ENCODE peak calls at places on chromosomes 7 and 10, in ten cellular contexts. One of them, this sample, is unnamed.

GRCh38 chr10:129706081-129706480 is 239.0 kb downstream of the MGMT start:
- DNase-seq in C1 segment of cervical spinal cord: no peak
- DNase-seq in naive thymus-derived CD8-positive, alpha-beta T cell: no peak
- DNase-seq in Calu3: no peak
- DNase-seq in foreskin keratinocyte: no peak
- DNase-seq in occipital lobe: no peak
- DNase-seq in activated T-helper 1 cell treated with anti-CD3 and anti-CD28 coated beads, Interleukin-2, amount 50 U/mL, for 16 hours: no peak
- DNase-seq in fibroblast of lung: no peak
- DNase-seq in activated naive CD8-positive, alpha-beta T cell treated with anti-CD3 and anti-CD28 coated beads, Interleukin-2, amount 50 U/mL, for 16 hours: no peak
- DNase-seq in cardiac fibroblast: no peak
- DNase-seq in this sample: peak

GRCh38 chr7:102291056-102291915 is 4.6 kb downstream of the SH2B2 start:
- DNase-seq in foreskin keratinocyte: no peak
- DNase-seq in Calu3: no peak
- DNase-seq in cardiac fibroblast: no peak
- DNase-seq in activated naive CD8-positive, alpha-beta T cell treated with anti-CD3 and anti-CD28 coated beads, Interleukin-2, amount 50 U/mL, for 16 hours: no peak
- DNase-seq in naive thymus-derived CD8-positive, alpha-beta T cell: peak
- DNase-seq in C1 segment of cervical spinal cord: no peak
- DNase-seq in occipital lobe: no peak
- DNase-seq in fibroblast of lung: no peak
- DNase-seq in activated T-helper 1 cell treated with anti-CD3 and anti-CD28 coated beads, Interleukin-2, amount 50 U/mL, for 16 hours: no peak
- DNase-seq in this sample: no peak

GRCh38 chr10:17685227-17685840 is 41.4 kb downstream of the STAM start:
- DNase-seq in C1 segment of cervical spinal cord: no peak
- DNase-seq in occipital lobe: no peak
- DNase-seq in activated naive CD8-positive, alpha-beta T cell treated with anti-CD3 and anti-CD28 coated beads, Interleukin-2, amount 50 U/mL, for 16 hours: no peak
- DNase-seq in cardiac fibroblast: no peak
- DNase-seq in activated T-helper 1 cell treated with anti-CD3 and anti-CD28 coated beads, Interleukin-2, amount 50 U/mL, for 16 hours: no peak
- DNase-seq in Calu3: no peak
- DNase-seq in fibroblast of lung: no peak
- DNase-seq in naive thymus-derived CD8-positive, alpha-beta T cell: no peak
- DNase-seq in foreskin keratinocyte: no peak
- DNase-seq in this sample: no peak

GRCh38 chr7:45342236-45342635 is 184.6 kb downstream of the RAMP3 start:
- DNase-seq in Calu3: no peak
- DNase-seq in C1 segment of cervical spinal cord: no peak
- DNase-seq in naive thymus-derived CD8-positive, alpha-beta T cell: no peak
- DNase-seq in activated naive CD8-positive, alpha-beta T cell treated with anti-CD3 and anti-CD28 coated beads, Interleukin-2, amount 50 U/mL, for 16 hours: no peak
- DNase-seq in activated T-helper 1 cell treated with anti-CD3 and anti-CD28 coated beads, Interleukin-2, amount 50 U/mL, for 16 hours: no peak
- DNase-seq in foreskin keratinocyte: no peak
- DNase-seq in occipital lobe: no peak
- DNase-seq in fibroblast of lung: no peak
- DNase-seq in cardiac fibroblast: no peak
- DNase-seq in this sample: no peak

GRCh38 chr7:131843862-131844261 is 287.4 kb upstream of the PODXL start:
- DNase-seq in naive thymus-derived CD8-positive, alpha-beta T cell: no peak
- DNase-seq in activated naive CD8-positive, alpha-beta T cell treated with anti-CD3 and anti-CD28 coated beads, Interleukin-2, amount 50 U/mL, for 16 hours: no peak
- DNase-seq in fibroblast of lung: peak
- DNase-seq in activated T-helper 1 cell treated with anti-CD3 and anti-CD28 coated beads, Interleukin-2, amount 50 U/mL, for 16 hours: no peak
- DNase-seq in occipital lobe: no peak
- DNase-seq in cardiac fibroblast: peak
- DNase-seq in C1 segment of cervical spinal cord: no peak
- DNase-seq in foreskin keratinocyte: no peak
- DNase-seq in Calu3: peak
- DNase-seq in this sample: no peak

GRCh38 chr10:130723704-130724103 is 587.5 kb downstream of the GLRX3 start:
- DNase-seq in C1 segment of cervical spinal cord: no peak
- DNase-seq in occipital lobe: no peak
- DNase-seq in activated T-helper 1 cell treated with anti-CD3 and anti-CD28 coated beads, Interleukin-2, amount 50 U/mL, for 16 hours: no peak
- DNase-seq in Calu3: no peak
- DNase-seq in cardiac fibroblast: no peak
- DNase-seq in foreskin keratinocyte: no peak
- DNase-seq in activated naive CD8-positive, alpha-beta T cell treated with anti-CD3 and anti-CD28 coated beads, Interleukin-2, amount 50 U/mL, for 16 hours: no peak
- DNase-seq in naive thymus-derived CD8-positive, alpha-beta T cell: no peak
- DNase-seq in fibroblast of lung: no peak
- DNase-seq in this sample: no peak

GRCh38 chr10:104349623-104350142 is 4.0 kb upstream of the CFAP58 start:
- DNase-seq in fibroblast of lung: peak
- DNase-seq in occipital lobe: no peak
- DNase-seq in activated T-helper 1 cell treated with anti-CD3 and anti-CD28 coated beads, Interleukin-2, amount 50 U/mL, for 16 hours: no peak
- DNase-seq in activated naive CD8-positive, alpha-beta T cell treated with anti-CD3 and anti-CD28 coated beads, Interleukin-2, amount 50 U/mL, for 16 hours: no peak
- DNase-seq in cardiac fibroblast: peak
- DNase-seq in C1 segment of cervical spinal cord: no peak
- DNase-seq in naive thymus-derived CD8-positive, alpha-beta T cell: no peak
- DNase-seq in Calu3: peak
- DNase-seq in foreskin keratinocyte: peak
- DNase-seq in this sample: no peak

GRCh38 chr7:86202833-86203232 is 440.9 kb upstream of the GRM3 start:
- DNase-seq in Calu3: no peak
- DNase-seq in foreskin keratinocyte: no peak
- DNase-seq in activated naive CD8-positive, alpha-beta T cell treated with anti-CD3 and anti-CD28 coated beads, Interleukin-2, amount 50 U/mL, for 16 hours: no peak
- DNase-seq in naive thymus-derived CD8-positive, alpha-beta T cell: no peak
- DNase-seq in occipital lobe: no peak
- DNase-seq in fibroblast of lung: no peak
- DNase-seq in cardiac fibroblast: no peak
- DNase-seq in C1 segment of cervical spinal cord: no peak
- DNase-seq in activated T-helper 1 cell treated with anti-CD3 and anti-CD28 coated beads, Interleukin-2, amount 50 U/mL, for 16 hours: no peak
- DNase-seq in this sample: no peak

GRCh38 chr10:22368402-22368801 is 23.1 kb downstream of the SPAG6 start:
- DNase-seq in fibroblast of lung: no peak
- DNase-seq in occipital lobe: no peak
- DNase-seq in activated naive CD8-positive, alpha-beta T cell treated with anti-CD3 and anti-CD28 coated beads, Interleukin-2, amount 50 U/mL, for 16 hours: no peak
- DNase-seq in Calu3: no peak
- DNase-seq in cardiac fibroblast: no peak
- DNase-seq in foreskin keratinocyte: no peak
- DNase-seq in naive thymus-derived CD8-positive, alpha-beta T cell: no peak
- DNase-seq in C1 segment of cervical spinal cord: no peak
- DNase-seq in activated T-helper 1 cell treated with anti-CD3 and anti-CD28 coated beads, Interleukin-2, amount 50 U/mL, for 16 hours: no peak
- DNase-seq in this sample: no peak

GRCh38 chr10:112137381-112137987 is 46.1 kb downstream of the GPAM start:
- DNase-seq in occipital lobe: peak
- DNase-seq in cardiac fibroblast: peak
- DNase-seq in naive thymus-derived CD8-positive, alpha-beta T cell: peak
- DNase-seq in foreskin keratinocyte: peak
- DNase-seq in activated T-helper 1 cell treated with anti-CD3 and anti-CD28 coated beads, Interleukin-2, amount 50 U/mL, for 16 hours: peak
- DNase-seq in Calu3: peak
- DNase-seq in activated naive CD8-positive, alpha-beta T cell treated with anti-CD3 and anti-CD28 coated beads, Interleukin-2, amount 50 U/mL, for 16 hours: peak
- DNase-seq in C1 segment of cervical spinal cord: peak
- DNase-seq in fibroblast of lung: peak
- DNase-seq in this sample: peak

GRCh38 chr7:158495780-158496179 is 91.8 kb downstream of the PTPRN2 start:
- DNase-seq in Calu3: peak
- DNase-seq in C1 segment of cervical spinal cord: no peak
- DNase-seq in activated naive CD8-positive, alpha-beta T cell treated with anti-CD3 and anti-CD28 coated beads, Interleukin-2, amount 50 U/mL, for 16 hours: no peak
- DNase-seq in foreskin keratinocyte: no peak
- DNase-seq in fibroblast of lung: no peak
- DNase-seq in occipital lobe: no peak
- DNase-seq in activated T-helper 1 cell treated with anti-CD3 and anti-CD28 coated beads, Interleukin-2, amount 50 U/mL, for 16 hours: no peak
- DNase-seq in cardiac fibroblast: peak
- DNase-seq in naive thymus-derived CD8-positive, alpha-beta T cell: no peak
- DNase-seq in this sample: no peak

GRCh38 chr7:7585241-7585928 is 18.7 kb downstream of the MIOS start:
- DNase-seq in activated T-helper 1 cell treated with anti-CD3 and anti-CD28 coated beads, Interleukin-2, amount 50 U/mL, for 16 hours: no peak
- DNase-seq in C1 segment of cervical spinal cord: no peak
- DNase-seq in occipital lobe: no peak
- DNase-seq in activated naive CD8-positive, alpha-beta T cell treated with anti-CD3 and anti-CD28 coated beads, Interleukin-2, amount 50 U/mL, for 16 hours: no peak
- DNase-seq in cardiac fibroblast: no peak
- DNase-seq in fibroblast of lung: no peak
- DNase-seq in foreskin keratinocyte: no peak
- DNase-seq in Calu3: no peak
- DNase-seq in naive thymus-derived CD8-positive, alpha-beta T cell: no peak
- DNase-seq in this sample: no peak

GRCh38 chr7:101953248-101953819 is 135.9 kb downstream of the CUX1 start:
- DNase-seq in cardiac fibroblast: peak
- DNase-seq in activated naive CD8-positive, alpha-beta T cell treated with anti-CD3 and anti-CD28 coated beads, Interleukin-2, amount 50 U/mL, for 16 hours: no peak
- DNase-seq in activated T-helper 1 cell treated with anti-CD3 and anti-CD28 coated beads, Interleukin-2, amount 50 U/mL, for 16 hours: no peak
- DNase-seq in occipital lobe: peak
- DNase-seq in naive thymus-derived CD8-positive, alpha-beta T cell: no peak
- DNase-seq in Calu3: no peak
- DNase-seq in fibroblast of lung: peak
- DNase-seq in C1 segment of cervical spinal cord: peak
- DNase-seq in foreskin keratinocyte: no peak
- DNase-seq in this sample: no peak

GRCh38 chr7:25885057-25885576 is 266.9 kb upstream of the NFE2L3 start:
- DNase-seq in occipital lobe: no peak
- DNase-seq in cardiac fibroblast: no peak
- DNase-seq in activated T-helper 1 cell treated with anti-CD3 and anti-CD28 coated beads, Interleukin-2, amount 50 U/mL, for 16 hours: no peak
- DNase-seq in naive thymus-derived CD8-positive, alpha-beta T cell: no peak
- DNase-seq in C1 segment of cervical spinal cord: no peak
- DNase-seq in Calu3: no peak
- DNase-seq in activated naive CD8-positive, alpha-beta T cell treated with anti-CD3 and anti-CD28 coated beads, Interleukin-2, amount 50 U/mL, for 16 hours: no peak
- DNase-seq in fibroblast of lung: no peak
- DNase-seq in foreskin keratinocyte: no peak
- DNase-seq in this sample: no peak

GRCh38 chr7:139830292-139830691 is 1.2 kb downstream of the TBXAS1 start:
- DNase-seq in activated naive CD8-positive, alpha-beta T cell treated with anti-CD3 and anti-CD28 coated beads, Interleukin-2, amount 50 U/mL, for 16 hours: no peak
- DNase-seq in occipital lobe: no peak
- DNase-seq in C1 segment of cervical spinal cord: no peak
- DNase-seq in Calu3: no peak
- DNase-seq in activated T-helper 1 cell treated with anti-CD3 and anti-CD28 coated beads, Interleukin-2, amount 50 U/mL, for 16 hours: no peak
- DNase-seq in fibroblast of lung: peak
- DNase-seq in naive thymus-derived CD8-positive, alpha-beta T cell: no peak
- DNase-seq in cardiac fibroblast: peak
- DNase-seq in foreskin keratinocyte: no peak
- DNase-seq in this sample: no peak

GRCh38 chr10:60428387-60428737 is 38.7 kb upstream of the ANK3 start:
- DNase-seq in cardiac fibroblast: peak
- DNase-seq in foreskin keratinocyte: no peak
- DNase-seq in naive thymus-derived CD8-positive, alpha-beta T cell: no peak
- DNase-seq in C1 segment of cervical spinal cord: no peak
- DNase-seq in activated T-helper 1 cell treated with anti-CD3 and anti-CD28 coated beads, Interleukin-2, amount 50 U/mL, for 16 hours: no peak
- DNase-seq in Calu3: no peak
- DNase-seq in activated naive CD8-positive, alpha-beta T cell treated with anti-CD3 and anti-CD28 coated beads, Interleukin-2, amount 50 U/mL, for 16 hours: no peak
- DNase-seq in fibroblast of lung: peak
- DNase-seq in occipital lobe: no peak
- DNase-seq in this sample: no peak

GRCh38 chr7:46933596-46933995 is 648.3 kb downstream of the TNS3 start:
- DNase-seq in naive thymus-derived CD8-positive, alpha-beta T cell: no peak
- DNase-seq in C1 segment of cervical spinal cord: no peak
- DNase-seq in activated naive CD8-positive, alpha-beta T cell treated with anti-CD3 and anti-CD28 coated beads, Interleukin-2, amount 50 U/mL, for 16 hours: no peak
- DNase-seq in activated T-helper 1 cell treated with anti-CD3 and anti-CD28 coated beads, Interleukin-2, amount 50 U/mL, for 16 hours: no peak
- DNase-seq in cardiac fibroblast: peak
- DNase-seq in foreskin keratinocyte: no peak
- DNase-seq in fibroblast of lung: peak
- DNase-seq in occipital lobe: no peak
- DNase-seq in Calu3: no peak
- DNase-seq in this sample: no peak

GRCh38 chr7:102439963-102440795 is 6.8 kb downstream of the ORAI2 start:
- DNase-seq in cardiac fibroblast: peak
- DNase-seq in fibroblast of lung: peak
- DNase-seq in Calu3: peak
- DNase-seq in naive thymus-derived CD8-positive, alpha-beta T cell: no peak
- DNase-seq in foreskin keratinocyte: peak
- DNase-seq in activated naive CD8-positive, alpha-beta T cell treated with anti-CD3 and anti-CD28 coated beads, Interleukin-2, amount 50 U/mL, for 16 hours: no peak
- DNase-seq in C1 segment of cervical spinal cord: no peak
- DNase-seq in activated T-helper 1 cell treated with anti-CD3 and anti-CD28 coated beads, Interleukin-2, amount 50 U/mL, for 16 hours: no peak
- DNase-seq in occipital lobe: no peak
- DNase-seq in this sample: no peak